ENCODE peak calls at places on chromosomes 6 and 20, in six cellular contexts. J is neural crest cell, M is bronchial epithelial cell, Z is lower lobe of right lung, S is stomach, K is GM10248. O is an unnamed sample.

GRCh38 chr6:79048611-79049010 is 29.4 kb downstream of the PHIP start:
- DNase-seq in J (peak), M (peak), Z (no peak), S (no peak), K (no peak), O (no peak)

GRCh38 chr6:14598017-14598864 is 480.7 kb downstream of the CD83 start:
- DNase-seq in J (no peak), M (no peak), Z (no peak), S (no peak), K (no peak), O (no peak)

GRCh38 chr6:135087803-135088202 is 33.2 kb upstream of the HBS1L start:
- DNase-seq in J (no peak), M (no peak), Z (no peak), S (no peak), K (no peak), O (no peak)

GRCh38 chr6:132961610-132962009 is 147.2 kb downstream of the RPS12 start:
- DNase-seq in J (no peak), M (no peak), Z (no peak), S (no peak), K (peak), O (no peak)

GRCh38 chr20:24954151-24954550 is 5.1 kb downstream of the CST7 start:
- DNase-seq in J (no peak), M (no peak), Z (peak), S (no peak), K (no peak), O (no peak)

GRCh38 chr20:22462975-22463914 is 121.1 kb downstream of the FOXA2 start:
- DNase-seq in J (no peak), M (peak), Z (no peak), S (no peak), K (no peak), O (no peak)

GRCh38 chr6:164216368-164216767 is 801.9 kb downstream of the QKI start:
- DNase-seq in J (no peak), M (no peak), Z (no peak), S (no peak), K (no peak), O (no peak)

GRCh38 chr20:48769111-48769879 is 58.5 kb downstream of the PREX1 start:
- DNase-seq in J (no peak), M (no peak), Z (peak), S (peak), K (peak), O (no peak)

GRCh38 chr20:57400262-57400701 is 9.1 kb downstream of the RBM38 start:
- DNase-seq in J (no peak), M (no peak), Z (no peak), S (no peak), K (peak), O (no peak)

GRCh38 chr6:44342052-44342451 is 398 bp upstream of the SPATS1 start:
- DNase-seq in J (no peak), M (no peak), Z (no peak), S (no peak), K (no peak), O (no peak)

GRCh38 chr6:34346175-34347119 is 46.0 kb downstream of the NUDT3 start:
- DNase-seq in J (no peak), M (no peak), Z (no peak), S (no peak), K (peak), O (no peak)

GRCh38 chr6:74356385-74356784 is 660.4 kb downstream of the CD109 start:
- DNase-seq in J (no peak), M (peak), Z (no peak), S (no peak), K (no peak), O (no peak)

GRCh38 chr6:84967389-84967788 is 203.0 kb upstream of the TBX18 start:
- DNase-seq in J (peak), M (peak), Z (no peak), S (no peak), K (peak), O (peak)
- TF ChIP-seq CTCF in J (peak), M (peak), Z (no peak), S (no peak), K (no peak), O (peak)

DNA sequence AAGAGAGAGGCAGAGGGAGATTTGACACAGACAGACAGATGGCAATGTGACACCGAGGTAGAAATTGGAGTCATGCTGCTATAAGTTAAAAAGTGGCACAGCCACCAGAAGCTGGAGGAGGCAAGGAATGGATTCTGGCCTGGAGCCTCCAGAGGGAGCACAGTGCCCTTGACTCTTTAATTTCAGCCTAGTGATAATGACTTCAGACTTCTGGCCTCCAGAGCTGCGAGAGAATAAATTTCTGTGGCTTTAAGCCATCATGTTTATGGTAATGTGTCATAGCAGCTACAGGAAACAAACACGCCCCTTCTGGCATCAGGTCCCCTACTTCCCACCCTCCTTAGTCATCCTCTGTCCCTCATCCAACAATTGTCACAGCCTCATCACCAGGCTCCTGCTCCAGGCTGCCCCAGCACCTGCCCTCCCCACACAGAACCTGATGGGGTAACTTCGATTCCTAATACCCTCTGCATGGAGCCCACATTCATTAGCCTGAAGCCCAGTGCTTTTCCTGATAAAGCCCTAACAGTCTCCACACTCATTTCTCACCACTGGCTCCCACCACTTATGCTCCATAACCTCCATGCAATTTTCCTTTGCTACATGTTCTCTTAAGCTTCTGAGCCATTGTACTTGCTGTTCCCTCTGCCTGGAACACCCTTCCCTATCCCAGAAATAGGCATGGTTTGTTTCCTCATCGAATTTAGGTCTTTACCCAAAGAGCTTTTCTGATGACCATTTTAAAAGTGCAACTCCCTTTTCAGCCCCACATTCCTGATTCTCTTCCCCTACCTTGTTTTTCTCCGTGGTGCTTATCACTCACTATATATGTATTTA is 69.7 kb upstream of the TOX2 start:
- DNase-seq in J (no peak), M (peak), Z (no peak), S (no peak), K (no peak), O (no peak)
- TF ChIP-seq CTCF in J (no peak), M (peak), Z (peak), S (no peak), K (no peak), O (no peak)

GRCh38 chr20:37007898-37008649 is 56.6 kb upstream of the SAMHD1 start:
- DNase-seq in J (no peak), M (peak), Z (no peak), S (no peak), K (peak), O (no peak)
- TF ChIP-seq CTCF in J (no peak), M (peak), Z (peak), S (no peak), K (peak), O (peak)

GRCh38 chr6:145895802-145896201 is 68.4 kb downstream of the SHPRH start:
- DNase-seq in J (no peak), M (peak), Z (no peak), S (no peak), K (no peak), O (no peak)
- TF ChIP-seq CTCF in J (peak), M (peak), Z (no peak), S (no peak), K (no peak), O (peak)

GRCh38 chr6:130885392-130886192 is 58.4 kb downstream of the SMLR1 start:
- DNase-seq in J (peak), M (peak), Z (no peak), S (peak), K (peak), O (no peak)

GRCh38 chr6:130882370-130882769 is 55.2 kb downstream of the SMLR1 start:
- DNase-seq in J (no peak), M (no peak), Z (no peak), S (no peak), K (no peak), O (no peak)

DNA sequence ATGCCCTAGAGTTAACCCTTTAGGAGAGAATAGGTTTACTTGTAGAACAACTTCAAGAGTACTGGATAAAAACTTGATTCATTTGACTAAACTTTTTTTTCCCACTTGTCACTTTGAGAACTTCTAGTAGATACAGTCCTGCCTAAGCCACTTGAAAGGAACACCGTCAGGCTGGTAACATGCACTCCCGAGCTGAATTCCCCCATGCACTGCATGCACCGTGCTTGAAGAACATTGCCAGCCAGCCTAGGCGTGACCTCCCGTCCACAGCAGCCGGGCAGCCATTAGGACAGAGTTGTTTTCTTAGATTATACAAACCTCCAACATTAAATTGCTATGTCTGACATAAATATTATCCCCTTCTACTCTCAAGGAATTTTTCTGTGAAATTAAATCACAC is 52.6 kb downstream of the SMLR1 start:
- DNase-seq in J (no peak), M (no peak), Z (no peak), S (no peak), K (no peak), O (no peak)
- TF ChIP-seq CTCF in J (no peak), M (no peak), Z (no peak), S (no peak), K (no peak), O (no peak)

DNA sequence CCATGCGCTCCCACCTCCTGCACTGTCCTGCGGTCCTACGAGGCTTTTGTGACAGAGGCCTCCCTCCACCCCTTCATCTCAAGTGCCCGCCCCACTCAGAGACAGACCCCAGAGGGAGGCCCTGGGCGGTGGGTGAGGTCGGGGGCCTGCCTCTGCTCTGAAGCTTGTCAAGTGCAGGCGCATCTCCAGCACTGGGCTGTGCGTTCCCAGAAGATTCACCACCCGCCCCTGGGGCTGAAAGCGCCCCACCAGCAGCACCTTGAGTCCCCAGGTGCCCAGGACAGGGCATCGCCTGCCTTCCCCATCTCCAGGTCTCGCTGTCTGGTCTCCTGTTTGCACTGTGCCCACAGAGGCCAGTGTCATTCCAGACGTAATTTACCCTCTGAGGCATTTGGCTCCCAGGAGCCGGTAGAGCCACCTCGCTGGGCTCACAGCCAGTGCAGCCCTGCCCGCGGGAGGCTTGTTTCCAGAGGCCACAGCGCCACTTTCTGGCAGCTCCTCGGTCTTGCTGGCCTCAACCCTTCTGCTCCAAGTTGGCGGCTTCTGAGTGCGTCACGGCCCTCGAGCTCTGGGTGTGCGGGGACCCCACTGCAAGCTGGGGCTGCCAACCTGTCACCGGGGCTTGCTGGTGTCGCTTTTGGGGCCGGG is 191.1 kb downstream of the TAF4 start:
- DNase-seq in J (peak), M (peak), Z (no peak), S (no peak), K (no peak), O (no peak)
- TF ChIP-seq CTCF in J (peak), M (peak), Z (no peak), S (no peak), K (no peak), O (peak)

DNA sequence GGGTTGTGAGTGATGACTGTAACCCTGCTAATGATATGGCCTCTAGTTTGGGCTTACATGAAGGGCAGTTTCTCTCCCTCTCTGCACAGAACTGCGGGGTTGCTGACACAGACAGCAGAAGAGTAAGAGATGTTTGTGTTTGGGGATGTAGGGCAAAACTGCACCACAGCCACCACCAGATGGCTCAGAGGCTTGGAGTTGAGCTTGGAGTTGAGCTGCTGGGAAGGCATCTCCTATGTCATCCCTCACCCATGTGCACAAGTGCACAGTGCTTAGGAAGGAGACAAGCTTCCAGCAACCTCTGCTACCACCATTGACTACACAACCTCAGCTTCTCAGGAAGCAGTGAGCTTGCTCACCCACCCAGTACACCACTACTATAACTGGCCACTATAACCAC is 303.9 kb upstream of the DEFB112 start:
- DNase-seq in J (no peak), M (no peak), Z (no peak), S (no peak), K (no peak), O (no peak)
- TF ChIP-seq CTCF in J (no peak), M (no peak), Z (no peak), S (no peak), K (no peak), O (no peak)

DNA sequence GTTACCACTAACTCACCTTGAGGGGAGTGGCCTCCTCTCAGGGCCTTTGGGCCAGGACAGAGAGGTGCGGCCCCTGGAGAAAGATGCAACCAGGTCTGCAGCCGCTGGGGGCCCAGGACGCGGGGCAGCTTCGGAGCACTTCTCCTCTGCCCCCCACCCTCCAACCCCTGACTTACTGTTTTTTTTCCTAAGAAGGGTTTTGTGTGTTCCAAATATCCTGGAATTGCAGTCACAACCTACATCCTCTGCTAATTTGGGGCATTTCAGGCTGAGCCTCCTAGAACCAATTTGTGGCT is 1.7 kb downstream of the LINC00237 start:
- DNase-seq in J (no peak), M (no peak), Z (no peak), S (no peak), K (no peak), O (no peak)
- TF ChIP-seq CTCF in J (no peak), M (no peak), Z (no peak), S (no peak), K (no peak), O (no peak)

O was measured in D721Med.